ENCODE peak calls at places on chromosomes 12 and 14, in five cellular contexts. One of them, this sample, is unnamed.

GRCh38 chr14:63726499-63726898 is 1.4 kb downstream of the SGPP1 start:
- DNase-seq in stimulated activated CD8-positive, alpha-beta memory T cell treated with anti-CD3 and anti-CD28 coated beads, Interleukin-4, amount 100 ng/mL, for 1 hour: no peak
- DNase-seq in posterior cingulate gyrus: no peak
- DNase-seq in EH: no peak
- DNase-seq in progenitor cell of endocrine pancreas: no peak
- DNase-seq in this sample: no peak

GRCh38 chr14:35296505-35296904 is 4.3 kb downstream of the PSMA6 start:
- DNase-seq in stimulated activated CD8-positive, alpha-beta memory T cell treated with anti-CD3 and anti-CD28 coated beads, Interleukin-4, amount 100 ng/mL, for 1 hour: no peak
- DNase-seq in posterior cingulate gyrus: no peak
- DNase-seq in EH: no peak
- DNase-seq in progenitor cell of endocrine pancreas: no peak
- DNase-seq in this sample: no peak

GRCh38 chr14:99484106-99484505 is 2.9 kb downstream of the CCNK start:
- DNase-seq in stimulated activated CD8-positive, alpha-beta memory T cell treated with anti-CD3 and anti-CD28 coated beads, Interleukin-4, amount 100 ng/mL, for 1 hour: no peak
- DNase-seq in posterior cingulate gyrus: no peak
- DNase-seq in EH: no peak
- DNase-seq in progenitor cell of endocrine pancreas: no peak
- DNase-seq in this sample: no peak

GRCh38 chr14:96195441-96196081 is 9.1 kb upstream of the BDKRB2 start:
- DNase-seq in stimulated activated CD8-positive, alpha-beta memory T cell treated with anti-CD3 and anti-CD28 coated beads, Interleukin-4, amount 100 ng/mL, for 1 hour: no peak
- DNase-seq in posterior cingulate gyrus: no peak
- DNase-seq in EH: no peak
- DNase-seq in progenitor cell of endocrine pancreas: no peak
- DNase-seq in this sample: no peak

GRCh38 chr12:6376079-6376941 is 947 bp upstream of the SCNN1A start:
- DNase-seq in stimulated activated CD8-positive, alpha-beta memory T cell treated with anti-CD3 and anti-CD28 coated beads, Interleukin-4, amount 100 ng/mL, for 1 hour: no peak
- DNase-seq in posterior cingulate gyrus: no peak
- DNase-seq in EH: peak; percentile 71
- DNase-seq in progenitor cell of endocrine pancreas: no peak
- DNase-seq in this sample: peak; percentile 41

GRCh38 chr12:92488735-92489134 is 214.1 kb upstream of the PLEKHG7 start:
- DNase-seq in stimulated activated CD8-positive, alpha-beta memory T cell treated with anti-CD3 and anti-CD28 coated beads, Interleukin-4, amount 100 ng/mL, for 1 hour: no peak
- DNase-seq in posterior cingulate gyrus: no peak
- DNase-seq in EH: no peak
- DNase-seq in progenitor cell of endocrine pancreas: no peak
- DNase-seq in this sample: no peak

GRCh38 chr14:56206576-56206975 is 88.4 kb downstream of the PELI2 start:
- DNase-seq in stimulated activated CD8-positive, alpha-beta memory T cell treated with anti-CD3 and anti-CD28 coated beads, Interleukin-4, amount 100 ng/mL, for 1 hour: no peak
- DNase-seq in posterior cingulate gyrus: no peak
- DNase-seq in EH: no peak
- DNase-seq in progenitor cell of endocrine pancreas: no peak
- DNase-seq in this sample: no peak

GRCh38 chr12:52629251-52630103 is 11.1 kb upstream of the KRT73 start:
- DNase-seq in stimulated activated CD8-positive, alpha-beta memory T cell treated with anti-CD3 and anti-CD28 coated beads, Interleukin-4, amount 100 ng/mL, for 1 hour: no peak
- DNase-seq in posterior cingulate gyrus: no peak
- DNase-seq in EH: no peak
- DNase-seq in progenitor cell of endocrine pancreas: no peak
- DNase-seq in this sample: no peak

GRCh38 chr14:95394981-95395737 is 75.5 kb upstream of the CLMN start:
- DNase-seq in stimulated activated CD8-positive, alpha-beta memory T cell treated with anti-CD3 and anti-CD28 coated beads, Interleukin-4, amount 100 ng/mL, for 1 hour: no peak
- DNase-seq in posterior cingulate gyrus: no peak
- DNase-seq in EH: no peak
- DNase-seq in progenitor cell of endocrine pancreas: no peak
- DNase-seq in this sample: no peak

GRCh38 chr12:120663741-120664140 is 23.2 kb upstream of the MLEC start:
- DNase-seq in stimulated activated CD8-positive, alpha-beta memory T cell treated with anti-CD3 and anti-CD28 coated beads, Interleukin-4, amount 100 ng/mL, for 1 hour: no peak
- DNase-seq in posterior cingulate gyrus: no peak
- DNase-seq in EH: no peak
- DNase-seq in progenitor cell of endocrine pancreas: no peak
- DNase-seq in this sample: no peak

GRCh38 chr12:105357162-105357691 is 26.7 kb downstream of the C12orf75 start:
- DNase-seq in stimulated activated CD8-positive, alpha-beta memory T cell treated with anti-CD3 and anti-CD28 coated beads, Interleukin-4, amount 100 ng/mL, for 1 hour: no peak
- DNase-seq in posterior cingulate gyrus: no peak
- DNase-seq in EH: peak; percentile 56
- DNase-seq in progenitor cell of endocrine pancreas: no peak
- DNase-seq in this sample: peak; percentile 46

GRCh38 chr12:19967486-19967885 is 400.9 kb upstream of the PDE3A start:
- DNase-seq in stimulated activated CD8-positive, alpha-beta memory T cell treated with anti-CD3 and anti-CD28 coated beads, Interleukin-4, amount 100 ng/mL, for 1 hour: no peak
- DNase-seq in posterior cingulate gyrus: no peak
- DNase-seq in EH: peak; percentile 98
- DNase-seq in progenitor cell of endocrine pancreas: no peak
- DNase-seq in this sample: peak; percentile 85

GRCh38 chr12:11798856-11799530 is 149.5 kb downstream of the ETV6 start:
- DNase-seq in stimulated activated CD8-positive, alpha-beta memory T cell treated with anti-CD3 and anti-CD28 coated beads, Interleukin-4, amount 100 ng/mL, for 1 hour: no peak
- DNase-seq in posterior cingulate gyrus: no peak
- DNase-seq in EH: peak; percentile 98
- DNase-seq in progenitor cell of endocrine pancreas: no peak
- DNase-seq in this sample: peak; percentile 98